ENCODE peak calls at places on chromosomes 3 and 15, in four cellular contexts. One of them, this sample, is unnamed.

GRCh38 chr15:48899793-48900192 is 21.9 kb downstream of the EID1 start:
- DNase-seq in Peyer's patch: no peak
- DNase-seq in endothelial cell of umbilical vein: no peak
- DNase-seq in IMR-90: peak
- DNase-seq in this sample: no peak

GRCh38 chr3:59764131-59764530 is 714.3 kb upstream of the CFAP20DC start:
- DNase-seq in Peyer's patch: no peak
- DNase-seq in endothelial cell of umbilical vein: no peak
- DNase-seq in IMR-90: peak
- DNase-seq in this sample: no peak

GRCh38 chr3:195546130-195546560 is 3.0 kb upstream of the PPP1R2 start:
- DNase-seq in Peyer's patch: no peak
- DNase-seq in endothelial cell of umbilical vein: peak
- DNase-seq in IMR-90: peak
- DNase-seq in this sample: no peak

GRCh38 chr3:127003601-127004280 is 20.8 kb downstream of the PLXNA1 start:
- DNase-seq in Peyer's patch: no peak
- DNase-seq in endothelial cell of umbilical vein: no peak
- DNase-seq in IMR-90: no peak
- DNase-seq in this sample: no peak

GRCh38 chr3:194995922-194996321 is 275.0 kb downstream of the XXYLT1 start:
- DNase-seq in Peyer's patch: peak
- DNase-seq in endothelial cell of umbilical vein: no peak
- DNase-seq in IMR-90: no peak
- DNase-seq in this sample: peak

GRCh38 chr15:66481107-66481856 is 16.3 kb downstream of the SNAPC5 start:
- DNase-seq in Peyer's patch: no peak
- DNase-seq in endothelial cell of umbilical vein: no peak
- DNase-seq in IMR-90: peak
- DNase-seq in this sample: no peak

GRCh38 chr15:86590461-86590860 is 510.8 kb downstream of the AGBL1 start:
- DNase-seq in Peyer's patch: no peak
- DNase-seq in endothelial cell of umbilical vein: no peak
- DNase-seq in IMR-90: no peak
- DNase-seq in this sample: no peak

GRCh38 chr15:23035964-23036566 is 3.3 kb downstream of the TUBGCP5 start:
- DNase-seq in Peyer's patch: peak
- DNase-seq in endothelial cell of umbilical vein: peak
- DNase-seq in IMR-90: peak
- DNase-seq in this sample: no peak

GRCh38 chr15:33834892-33835730 is 133.2 kb upstream of the CHRM5 start:
- DNase-seq in Peyer's patch: no peak
- DNase-seq in endothelial cell of umbilical vein: no peak
- DNase-seq in IMR-90: no peak
- DNase-seq in this sample: no peak

GRCh38 chr3:122493296-122493695 is 21.4 kb downstream of the KPNA1 start:
- DNase-seq in Peyer's patch: no peak
- DNase-seq in endothelial cell of umbilical vein: no peak
- DNase-seq in IMR-90: peak
- DNase-seq in this sample: no peak

GRCh38 chr3:33980252-33980651 is 181.8 kb downstream of the PDCD6IP start:
- DNase-seq in Peyer's patch: no peak
- DNase-seq in endothelial cell of umbilical vein: peak
- DNase-seq in IMR-90: peak
- DNase-seq in this sample: no peak

GRCh38 chr3:129766135-129766534 is 127.4 kb downstream of the TMCC1 start:
- DNase-seq in Peyer's patch: no peak
- DNase-seq in endothelial cell of umbilical vein: no peak
- DNase-seq in IMR-90: no peak
- DNase-seq in this sample: no peak

GRCh38 chr15:88913850-88914169 is 631 bp upstream of the MFGE8 start:
- DNase-seq in Peyer's patch: no peak
- DNase-seq in endothelial cell of umbilical vein: no peak
- DNase-seq in IMR-90: no peak
- DNase-seq in this sample: no peak

GRCh38 chr3:50428007-50428633 is 68.8 kb upstream of the TMEM115 start:
- DNase-seq in Peyer's patch: no peak
- DNase-seq in endothelial cell of umbilical vein: no peak
- DNase-seq in IMR-90: no peak
- DNase-seq in this sample: no peak

GRCh38 chr15:45132844-45133560 is 3.2 kb downstream of the DUOX1 start:
- DNase-seq in Peyer's patch: no peak
- DNase-seq in endothelial cell of umbilical vein: no peak
- DNase-seq in IMR-90: no peak
- DNase-seq in this sample: no peak

GRCh38 chr3:52536369-52537164 is at the start of gene UQCC5:
- DNase-seq in Peyer's patch: peak
- DNase-seq in endothelial cell of umbilical vein: peak
- DNase-seq in IMR-90: peak
- DNase-seq in this sample: peak
- TF ChIP-seq POLR2A in Peyer's patch: peak
- TF ChIP-seq POLR2A in endothelial cell of umbilical vein: peak
- TF ChIP-seq POLR2A in IMR-90: peak
- TF ChIP-seq POLR2A in this sample: peak

GRCh38 chr15:40928975-40929729 is at the start of gene DLL4:
- DNase-seq in Peyer's patch: peak
- DNase-seq in endothelial cell of umbilical vein: peak
- DNase-seq in IMR-90: peak
- DNase-seq in this sample: no peak
- TF ChIP-seq POLR2A in Peyer's patch: peak
- TF ChIP-seq POLR2A in endothelial cell of umbilical vein: peak
- TF ChIP-seq POLR2A in IMR-90: peak
- TF ChIP-seq POLR2A in this sample: peak

GRCh38 chr3:153099131-153099530 is 62.9 kb upstream of the RAP2B start:
- DNase-seq in Peyer's patch: no peak
- DNase-seq in endothelial cell of umbilical vein: no peak
- DNase-seq in IMR-90: no peak
- DNase-seq in this sample: no peak
- TF ChIP-seq POLR2A in Peyer's patch: no peak
- TF ChIP-seq POLR2A in endothelial cell of umbilical vein: no peak
- TF ChIP-seq POLR2A in IMR-90: no peak
- TF ChIP-seq POLR2A in this sample: no peak

DNA sequence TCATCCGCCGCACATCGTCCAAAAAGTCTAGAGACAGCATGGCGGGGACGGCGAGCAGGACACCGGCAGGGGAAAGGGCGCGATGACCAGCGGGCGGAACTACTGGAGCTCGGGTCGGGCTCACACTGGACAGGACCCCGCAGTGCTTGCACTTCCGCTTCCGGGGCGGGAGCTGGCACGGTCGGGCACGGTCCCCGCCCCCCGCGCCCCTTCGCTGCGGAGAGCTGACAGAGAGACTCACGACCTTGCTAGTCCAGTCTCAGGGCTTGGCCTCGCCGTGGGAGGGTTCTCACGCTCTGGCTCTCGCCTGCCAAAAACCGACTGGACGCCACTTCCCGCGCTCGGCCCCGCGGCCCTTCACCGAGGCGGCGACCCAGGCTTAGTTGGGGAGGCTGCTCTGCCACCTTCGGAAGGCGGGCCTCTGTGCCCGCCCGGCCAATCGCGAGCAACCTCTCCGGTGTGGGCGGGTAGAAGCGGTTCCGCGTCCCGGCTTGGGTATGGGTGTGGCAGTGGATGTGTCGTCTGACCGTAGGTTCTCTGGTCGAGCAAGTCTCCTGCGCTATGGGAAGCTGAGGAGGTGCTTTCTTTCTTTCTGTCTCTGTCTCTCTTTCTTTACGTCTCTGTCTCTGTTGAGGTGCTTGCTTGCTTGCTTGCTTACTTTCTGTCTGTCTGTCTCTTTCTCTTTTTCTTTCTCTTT is at the start of gene SEC11A:
- DNase-seq in Peyer's patch: peak
- DNase-seq in endothelial cell of umbilical vein: peak
- DNase-seq in IMR-90: peak
- DNase-seq in this sample: peak
- TF ChIP-seq POLR2A in Peyer's patch: peak
- TF ChIP-seq POLR2A in endothelial cell of umbilical vein: peak
- TF ChIP-seq POLR2A in IMR-90: peak
- TF ChIP-seq POLR2A in this sample: no peak

GRCh38 chr3:136151219-136151618 is 44.9 kb downstream of the MSL2 start:
- DNase-seq in Peyer's patch: no peak
- DNase-seq in endothelial cell of umbilical vein: no peak
- DNase-seq in IMR-90: no peak
- DNase-seq in this sample: no peak
- TF ChIP-seq POLR2A in Peyer's patch: no peak
- TF ChIP-seq POLR2A in endothelial cell of umbilical vein: no peak
- TF ChIP-seq POLR2A in IMR-90: no peak
- TF ChIP-seq POLR2A in this sample: no peak

This sample was measured in vagina.